ENCODE peak calls at places on chromosomes 12 and 14, in five cellular contexts. U is Peyer's patch, B is stomach, L is IMR-90, Q is HCT116. J is an unnamed sample.

GRCh38 chr12:106519587-106519986 is 63.2 kb upstream of the RFX4 start:
- DNase-seq in U (no peak), B (no peak), L (peak), Q (no peak), J (no peak)

GRCh38 chr12:32400866-32401265 is 1.5 kb downstream of the FGD4 start:
- DNase-seq in U (no peak), B (no peak), L (no peak), Q (no peak), J (no peak)

GRCh38 chr12:72346331-72346944 is 74.3 kb downstream of the TRHDE start:
- DNase-seq in U (peak), B (peak), L (peak), Q (peak), J (peak)

GRCh38 chr14:70585221-70585620 is 15.2 kb downstream of the MED6 start:
- DNase-seq in U (no peak), B (no peak), L (peak), Q (no peak), J (no peak)

GRCh38 chr12:29238822-29239291 is 89.8 kb downstream of the FAR2 start:
- DNase-seq in U (no peak), B (no peak), L (peak), Q (no peak), J (no peak)

GRCh38 chr14:104940526-104941150 is 16.0 kb downstream of the PLD4 start:
- DNase-seq in U (no peak), B (no peak), L (peak), Q (no peak), J (no peak)

GRCh38 chr14:77303417-77304156 is 17.1 kb downstream of the POMT2 start:
- DNase-seq in U (peak), B (no peak), L (peak), Q (peak), J (no peak)

GRCh38 chr12:123351349-123351748 is 13.3 kb downstream of the SBNO1 start:
- DNase-seq in U (no peak), B (no peak), L (no peak), Q (no peak), J (no peak)

GRCh38 chr12:97283297-97283696 is 179.3 kb upstream of the RMST start:
- DNase-seq in U (no peak), B (no peak), L (no peak), Q (no peak), J (no peak)

GRCh38 chr12:70094467-70094866 is 148.8 kb upstream of the CNOT2 start:
- DNase-seq in U (no peak), B (no peak), L (no peak), Q (no peak), J (no peak)

GRCh38 chr14:69614592-69614991 is 3.2 kb downstream of the SUSD6 start:
- DNase-seq in U (peak), B (no peak), L (no peak), Q (no peak), J (no peak)

GRCh38 chr14:96623676-96624484 is 121.7 kb downstream of the PAPOLA start:
- DNase-seq in U (no peak), B (no peak), L (no peak), Q (no peak), J (no peak)

GRCh38 chr12:45244561-45245348 is 28.9 kb downstream of the ANO6 start:
- DNase-seq in U (no peak), B (no peak), L (peak), Q (no peak), J (no peak)

GRCh38 chr12:52199294-52199920 is 7.6 kb upstream of the KRT80 start:
- DNase-seq in U (no peak), B (no peak), L (no peak), Q (no peak), J (no peak)

GRCh38 chr12:89880695-89881350 is 172.2 kb upstream of the ATP2B1 start:
- DNase-seq in U (peak), B (no peak), L (no peak), Q (no peak), J (no peak)

GRCh38 chr12:46131729-46132128 is 137.1 kb downstream of the SLC38A1 start:
- DNase-seq in U (no peak), B (no peak), L (no peak), Q (peak), J (no peak)

GRCh38 chr14:106277503-106277902 is 751.1 kb downstream of the TMEM121 start:
- DNase-seq in U (peak), B (peak), L (no peak), Q (no peak), J (no peak)

GRCh38 chr12:101759396-101760047 is 20.3 kb upstream of the SYCP3 start:
- DNase-seq in U (peak), B (no peak), L (peak), Q (peak), J (no peak)

GRCh38 chr14:73283592-73284379 is 46.5 kb downstream of the PAPLN start:
- DNase-seq in U (no peak), B (no peak), L (peak), Q (no peak), J (no peak)

GRCh38 chr12:53543539-53543938 is 36.3 kb upstream of the NPFF start:
- DNase-seq in U (peak), B (peak), L (peak), Q (peak), J (peak)

GRCh38 chr14:97251423-97252155 is 454.4 kb downstream of the VRK1 start:
- DNase-seq in U (no peak), B (no peak), L (no peak), Q (no peak), J (no peak)

GRCh38 chr14:101719045-101719645 is 42.4 kb upstream of the PPP2R5C start:
- DNase-seq in U (no peak), B (peak), L (no peak), Q (no peak), J (no peak)

GRCh38 chr12:50090391-50090790 is 5.2 kb downstream of the SMARCD1 start:
- DNase-seq in U (no peak), B (no peak), L (no peak), Q (no peak), J (no peak)

GRCh38 chr14:93958567-93959238 is 17.7 kb downstream of the ASB2 start:
- DNase-seq in U (no peak), B (no peak), L (no peak), Q (no peak), J (no peak)

DNA sequence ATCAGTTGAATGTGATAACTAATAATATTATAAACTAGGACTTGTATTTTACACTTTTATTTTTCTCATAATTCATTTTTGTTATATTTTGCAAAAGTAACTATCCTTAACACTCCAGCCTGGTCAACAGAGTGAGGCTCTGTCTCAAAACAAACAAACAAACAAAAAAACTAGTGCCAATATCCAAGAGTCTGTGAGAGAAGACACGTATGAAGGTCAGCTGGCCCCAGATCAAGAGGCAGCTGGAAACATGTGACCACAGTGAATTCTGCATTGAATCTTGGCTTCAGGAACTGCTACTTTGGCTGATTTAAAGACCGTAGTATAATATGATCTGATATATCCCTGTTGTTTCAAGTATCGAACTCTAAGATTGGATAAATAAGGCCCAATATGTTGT is 47.0 kb downstream of the ESR2 start:
- DNase-seq in U (no peak), B (no peak), L (no peak), Q (no peak), J (no peak)
- TF ChIP-seq CTCF in U (no peak), B (no peak), L (no peak), Q (no peak), J (no peak)

GRCh38 chr12:68825569-68826217 is 17.7 kb downstream of the MDM2 start:
- DNase-seq in U (no peak), B (no peak), L (no peak), Q (no peak), J (no peak)

GRCh38 chr12:68828669-68829068 is 20.7 kb downstream of the MDM2 start:
- DNase-seq in U (no peak), B (no peak), L (no peak), Q (no peak), J (no peak)

GRCh38 chr12:68831272-68831671 is 23.3 kb downstream of the MDM2 start:
- DNase-seq in U (no peak), B (no peak), L (no peak), Q (no peak), J (no peak)

GRCh38 chr12:68824597-68825250 is 16.7 kb downstream of the MDM2 start:
- DNase-seq in U (no peak), B (no peak), L (no peak), Q (no peak), J (no peak)

GRCh38 chr12:68827895-68828294 is 19.9 kb downstream of the MDM2 start:
- DNase-seq in U (no peak), B (no peak), L (no peak), Q (no peak), J (no peak)
- TF ChIP-seq POLR2A in U (no peak), B (no peak), L (no peak), Q (no peak), J (no peak)

DNA sequence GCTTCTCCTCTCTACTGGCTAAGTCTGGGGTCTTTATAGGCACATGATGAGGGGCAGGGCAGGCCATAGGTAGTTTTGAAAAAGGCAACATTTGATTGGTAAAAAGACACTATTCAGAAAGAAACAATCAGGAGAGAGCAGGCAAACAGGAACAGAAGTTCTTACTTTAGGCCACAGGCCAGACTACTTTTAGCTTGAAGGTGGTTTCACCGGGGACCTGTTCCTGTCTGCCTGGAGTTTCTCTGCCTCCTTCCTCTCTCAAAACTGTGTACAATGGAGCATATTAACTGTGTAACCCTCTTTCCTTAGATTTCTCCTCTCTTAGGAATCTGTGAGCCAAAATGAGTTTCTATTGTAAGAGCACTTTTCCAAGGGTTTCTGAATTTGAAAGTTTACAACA is 167.9 kb upstream of the AVPR1A start:
- DNase-seq in U (no peak), B (no peak), L (no peak), Q (no peak), J (no peak)
- H3K27ac ChIP-seq in U (no peak), B (no peak), L (no peak), Q (no peak), J (no peak)

DNA sequence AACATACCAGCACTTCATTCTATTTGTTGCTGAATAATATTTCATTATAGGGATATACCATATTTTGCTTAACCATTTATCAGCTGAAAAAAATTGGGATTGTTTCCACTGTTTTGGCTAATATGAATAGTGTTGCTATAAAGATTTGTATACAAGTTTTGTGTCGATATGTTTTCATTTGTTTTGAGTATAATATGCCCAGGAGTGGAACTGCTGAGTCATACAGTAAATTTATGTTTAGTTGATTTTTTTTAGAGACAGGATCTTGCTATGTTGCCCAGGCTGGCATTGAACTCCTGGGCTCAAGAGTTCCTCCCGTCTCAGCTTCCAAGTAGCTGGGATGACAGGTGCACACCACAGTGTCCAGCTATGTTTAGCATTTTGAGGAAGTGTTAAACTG is 131.5 kb upstream of the TMCC3 start:
- DNase-seq in U (no peak), B (no peak), L (no peak), Q (no peak), J (no peak)
- TF ChIP-seq CTCF in U (no peak), B (no peak), L (no peak), Q (no peak), J (no peak)